ENCODE peak calls at places on chromosomes 12 and 14, in six cellular contexts. S is lung; O is CD4-positive, alpha-beta T cell; K is AG04450; J is choroid plexus epithelial cell; P is natural killer cell. T is an unnamed sample.

GRCh38 chr12:21697829-21698630 is 40.4 kb upstream of the LDHB start:
- DNase-seq in O (no peak), J (peak; percentile 64), S (no peak), K (peak; percentile 11), P (no peak), T (no peak)

GRCh38 chr12:103833891-103834290 is 7.1 kb downstream of the NT5DC3 start:
- DNase-seq in O (no peak), S (no peak), K (no peak), J (no peak), P (no peak), T (no peak)

GRCh38 chr12:4153343-4153892 is 120.1 kb upstream of the CCND2 start:
- DNase-seq in K (no peak), P (peak; percentile 51), J (no peak), S (no peak), O (peak; percentile 15), T (peak; percentile 87)

GRCh38 chr12:111444706-111445310 is 39.1 kb downstream of the SH2B3 start:
- DNase-seq in S (peak; percentile 63), J (peak; percentile 64), K (no peak), O (peak; percentile 61), P (peak; percentile 78), T (peak; percentile 95)

GRCh38 chr14:101373690-101374295 is 187.5 kb upstream of the DIO3 start:
- DNase-seq in P (no peak), K (no peak), J (no peak), O (no peak), S (no peak), T (no peak)

GRCh38 chr14:99036594-99037293 is 235.3 kb downstream of the BCL11B start:
- DNase-seq in J (no peak), P (no peak), S (no peak), O (no peak), K (no peak), T (no peak)

GRCh38 chr12:118360785-118361404 is 11.8 kb downstream of the TAOK3 start:
- DNase-seq in J (peak; percentile 64), S (no peak), K (no peak), P (no peak), O (no peak), T (no peak)

GRCh38 chr12:85794551-85794950 is 41.7 kb downstream of the RASSF9 start:
- DNase-seq in O (no peak), K (no peak), S (no peak), J (peak; percentile 27), P (no peak), T (no peak)

GRCh38 chr12:2283480-2283879 is 230.7 kb downstream of the CACNA1C start:
- DNase-seq in K (no peak), J (no peak), O (no peak), S (no peak), P (no peak), T (no peak)

GRCh38 chr12:120012067-120012621 is 23.1 kb downstream of the BICDL1 start:
- DNase-seq in O (peak; percentile 54), P (peak; percentile 19), K (no peak), J (peak; percentile 9), S (no peak), T (peak; percentile 85)

GRCh38 chr12:42779186-42779859 is 189.8 kb upstream of the PRICKLE1 start:
- DNase-seq in J (peak; percentile 74), O (no peak), K (no peak), S (peak; percentile 29), P (no peak), T (no peak)

GRCh38 chr12:124110372-124110883 is 137.4 kb downstream of the ZNF664 start:
- DNase-seq in J (no peak), S (no peak), P (no peak), K (no peak), O (no peak), T (no peak)

GRCh38 chr14:76426161-76426696 is 50.3 kb downstream of the ESRRB start:
- DNase-seq in K (no peak), O (no peak), S (no peak), J (peak; percentile 5), P (no peak), T (no peak)

GRCh38 chr12:103737881-103738280 is 103.2 kb downstream of the NT5DC3 start:
- DNase-seq in S (no peak), K (no peak), P (no peak), J (no peak), O (no peak), T (no peak)

GRCh38 chr14:52069617-52070431 is 965 bp upstream of the NID2 start:
- DNase-seq in K (no peak), S (no peak), O (no peak), P (peak; percentile 21), J (peak; percentile 87), T (no peak)

GRCh38 chr14:52071675-52072074 is 2.8 kb upstream of the NID2 start:
- DNase-seq in P (no peak), K (no peak), J (peak; percentile 68), S (no peak), O (no peak), T (no peak)

GRCh38 chr14:52072266-52072780 is 3.5 kb upstream of the NID2 start:
- DNase-seq in J (peak; percentile 50), S (no peak), P (no peak), K (no peak), O (no peak), T (no peak)

GRCh38 chr14:52067873-52068740 is 752 bp downstream of the NID2 start:
- DNase-seq in K (no peak), P (no peak), J (peak; percentile 53), S (no peak), O (no peak), T (no peak)

GRCh38 chr14:52068741-52069616 is at the start of gene NID2:
- DNase-seq in P (peak; percentile 49), S (peak; percentile 64), O (no peak), K (peak; percentile 93), J (peak; percentile 97), T (no peak)
- TF ChIP-seq CTCF in P (no peak), S (no peak), O (no peak), K (peak; percentile 2), J (peak; percentile 23), T (no peak)

GRCh38 chr12:59173696-59174095 is 253.4 kb upstream of the LRIG3 start:
- DNase-seq in O (no peak), S (no peak), K (no peak), J (peak; percentile 30), P (no peak), T (no peak)
- TF ChIP-seq CTCF in O (no peak), S (no peak), K (peak; percentile 55), J (peak; percentile 42), P (no peak), T (no peak)

DNA sequence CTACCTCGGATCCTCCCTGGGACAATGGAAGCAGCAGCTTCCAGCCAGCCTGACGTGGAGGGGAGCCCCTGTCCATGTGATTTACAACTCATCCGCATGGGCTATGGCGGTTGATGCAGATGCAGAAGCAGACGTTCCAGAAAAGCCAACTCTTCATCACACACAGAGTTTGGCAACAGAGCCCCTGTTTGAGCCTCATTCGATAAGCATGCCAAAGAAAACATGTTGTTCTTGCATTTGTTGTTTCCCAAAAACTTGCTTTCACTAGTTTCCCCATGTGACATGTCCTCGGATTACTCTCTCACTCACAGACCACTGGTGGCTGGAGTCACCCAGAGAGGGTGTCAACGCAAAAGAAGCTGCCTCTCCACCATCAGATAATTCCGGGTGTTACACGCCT is 16.4 kb upstream of the TC2N start:
- DNase-seq in P (no peak), S (no peak), J (no peak), K (no peak), O (no peak), T (no peak)
- TF ChIP-seq CTCF in P (no peak), S (no peak), J (no peak), K (no peak), O (no peak), T (no peak)

GRCh38 chr14:45633220-45633984 is 380.4 kb upstream of the MIS18BP1 start:
- DNase-seq in J (no peak), P (no peak), O (no peak), K (no peak), S (no peak), T (no peak)
- TF ChIP-seq CTCF in J (no peak), P (no peak), O (no peak), K (no peak), S (no peak), T (no peak)